ENCODE peak calls at places on chromosomes 5 and 9, in ten cellular contexts. K is left lung; P is aorta; T is psoas muscle; I is lower lobe of right lung; Y is heart left ventricle; C is DND-41; B is CD8-positive, alpha-beta T cell; M is RWPE2; Z is A549. D is an unnamed sample.

GRCh38 chr5:6568383-6568782 is 64.5 kb downstream of the NSUN2 start:
- ATAC-seq in M (no peak), Z (no peak), K (no peak), I (no peak), C (no peak), P (no peak), Y (peak), T (no peak), B (no peak), D (no peak)

GRCh38 chr9:81841326-81841725 is 86.9 kb upstream of the SPATA31D4 start:
- ATAC-seq in C (no peak), I (no peak), T (no peak), P (no peak), Z (no peak), M (no peak), B (no peak), Y (no peak), K (no peak), D (no peak)

GRCh38 chr5:663436-664342 is 29.5 kb downstream of the TPPP start:
- ATAC-seq in M (peak), P (no peak), K (peak), T (no peak), I (peak), C (peak), Y (no peak), B (no peak), Z (no peak), D (peak)

GRCh38 chr5:76499528-76500161 is 96.6 kb downstream of the IQGAP2 start:
- ATAC-seq in Z (no peak), I (no peak), Y (no peak), K (no peak), M (no peak), C (no peak), T (no peak), P (no peak), B (no peak), D (no peak)

GRCh38 chr5:52808316-52808901 is 20.7 kb downstream of the ITGA1 start:
- ATAC-seq in M (no peak), T (no peak), B (no peak), Y (no peak), P (no peak), K (peak), Z (no peak), C (no peak), I (no peak), D (no peak)

GRCh38 chr5:146158255-146158654 is 24.2 kb downstream of the LARS1 start:
- ATAC-seq in K (no peak), Y (no peak), M (no peak), Z (no peak), T (no peak), P (no peak), I (no peak), B (no peak), C (no peak), D (no peak)

GRCh38 chr5:76202182-76202581 is 119.0 kb downstream of the SV2C start:
- ATAC-seq in P (no peak), I (no peak), Z (no peak), M (no peak), B (no peak), T (no peak), C (no peak), K (no peak), Y (no peak), D (no peak)

GRCh38 chr5:1208743-1209551 is 7.6 kb downstream of the SLC6A19 start:
- ATAC-seq in C (no peak), Z (peak), B (no peak), Y (no peak), T (no peak), I (peak), K (peak), M (peak), P (peak), D (no peak)

GRCh38 chr9:100350188-100350587 is 2.6 kb downstream of the TEX10 start:
- ATAC-seq in P (no peak), Z (no peak), M (no peak), T (no peak), Y (no peak), B (no peak), C (no peak), K (no peak), I (no peak), D (no peak)

GRCh38 chr9:70159630-70160029 is 99.1 kb upstream of the SMC5 start:
- ATAC-seq in P (no peak), M (no peak), B (no peak), K (no peak), Y (no peak), Z (no peak), I (no peak), C (no peak), T (no peak), D (no peak)

GRCh38 chr5:72465601-72466563 is 41.3 kb downstream of the ZNF366 start:
- ATAC-seq in I (no peak), P (no peak), Y (no peak), K (no peak), T (peak), B (no peak), Z (no peak), M (no peak), C (no peak), D (no peak)

GRCh38 chr5:71631070-71631469 is 43.9 kb downstream of the MCCC2 start:
- ATAC-seq in P (no peak), Y (peak), C (no peak), I (no peak), T (no peak), K (no peak), Z (no peak), M (no peak), B (no peak), D (no peak)

GRCh38 chr5:885529-885928 is 7.1 kb downstream of the BRD9 start:
- ATAC-seq in M (no peak), T (no peak), B (no peak), Z (no peak), P (no peak), C (no peak), I (peak), Y (peak), K (peak), D (no peak)

GRCh38 chr9:130530932-130531331 is 48.4 kb upstream of the FUBP3 start:
- ATAC-seq in Z (no peak), C (no peak), Y (peak), P (no peak), K (no peak), M (peak), B (no peak), I (no peak), T (peak), D (peak)

GRCh38 chr5:67006152-67006848 is 190.3 kb downstream of the CD180 start:
- ATAC-seq in T (no peak), Z (no peak), K (no peak), P (no peak), B (no peak), I (no peak), C (no peak), M (no peak), Y (no peak), D (no peak)

GRCh38 chr5:170266570-170267379 is 30.8 kb downstream of the LCP2 start:
- ATAC-seq in Y (no peak), T (no peak), I (no peak), M (no peak), C (peak), K (no peak), B (peak), P (no peak), Z (peak), D (no peak)

GRCh38 chr9:1201262-1201661 is 151.1 kb downstream of the DMRT2 start:
- ATAC-seq in Z (no peak), T (no peak), C (no peak), I (no peak), P (no peak), Y (peak), M (no peak), B (no peak), K (no peak), D (no peak)

GRCh38 chr5:111454198-111454606 is 58.1 kb downstream of the STARD4 start:
- ATAC-seq in C (no peak), Y (no peak), Z (no peak), T (no peak), K (no peak), I (no peak), P (no peak), M (peak), B (no peak), D (no peak)

GRCh38 chr5:87951661-87952060 is 317.0 kb downstream of the TMEM161B start:
- ATAC-seq in Y (no peak), P (no peak), T (no peak), Z (no peak), I (no peak), B (no peak), K (no peak), C (no peak), M (no peak), D (no peak)

GRCh38 chr9:128152133-128152780 is 3.0 kb downstream of the LCN2 start:
- ATAC-seq in B (no peak), T (no peak), Y (no peak), P (no peak), Z (no peak), C (no peak), I (no peak), M (no peak), K (no peak), D (no peak)

GRCh38 chr5:90386099-90386710 is 23.4 kb downstream of the CETN3 start:
- ATAC-seq in M (no peak), Z (no peak), K (no peak), T (no peak), C (no peak), B (no peak), P (no peak), I (no peak), Y (no peak), D (no peak)

GRCh38 chr9:105531530-105531929 is 26.4 kb upstream of the FKTN start:
- ATAC-seq in Y (no peak), C (peak), I (no peak), T (no peak), P (no peak), B (no peak), K (no peak), M (no peak), Z (no peak), D (no peak)

GRCh38 chr5:38551020-38552017 is 5.1 kb downstream of the LIFR start:
- ATAC-seq in I (peak), Z (peak), K (peak), P (no peak), B (no peak), Y (no peak), C (peak), T (peak), M (peak), D (no peak)

GRCh38 chr9:127968717-127969383 is 11.9 kb downstream of the EEIG1 start:
- ATAC-seq in M (peak), C (no peak), Z (peak), P (no peak), T (peak), I (no peak), B (no peak), K (peak), Y (peak), D (peak)

GRCh38 chr9:93043122-93043521 is 15.4 kb upstream of the SUSD3 start:
- ATAC-seq in Z (no peak), M (no peak), I (peak), B (peak), K (no peak), T (no peak), P (peak), Y (no peak), C (no peak), D (no peak)

GRCh38 chr5:168987540-168988300 is 313.2 kb downstream of the SLIT3 start:
- ATAC-seq in Y (no peak), Z (peak), C (peak), T (peak), M (peak), K (peak), P (peak), I (peak), B (no peak), D (no peak)

GRCh38 chr9:23663125-23663524 is 162.9 kb downstream of the ELAVL2 start:
- ATAC-seq in B (no peak), C (no peak), Y (no peak), Z (no peak), I (no peak), P (no peak), T (no peak), K (no peak), M (no peak), D (no peak)

GRCh38 chr5:122221857-122222256 is 90.2 kb upstream of the SNCAIP start:
- ATAC-seq in P (peak), K (no peak), T (no peak), B (no peak), I (no peak), Z (no peak), M (peak), C (no peak), Y (peak), D (no peak)

GRCh38 chr5:95841914-95842812 is 19.6 kb upstream of the GLRX start:
- ATAC-seq in M (peak), Z (peak), Y (peak), C (no peak), K (peak), T (peak), I (peak), P (peak), B (no peak), D (peak)

GRCh38 chr5:139146809-139147742 is 51.1 kb downstream of the SIL1 start:
- ATAC-seq in Y (peak), T (no peak), I (no peak), K (no peak), C (peak), M (no peak), Z (no peak), B (no peak), P (peak), D (peak)

GRCh38 chr5:52560366-52560765 is 227.3 kb upstream of the ITGA1 start:
- ATAC-seq in Y (no peak), Z (no peak), I (no peak), B (no peak), K (peak), M (peak), T (no peak), P (no peak), C (peak), D (no peak)

GRCh38 chr5:127887282-127887681 is 184.1 kb downstream of the CCDC192 start:
- ATAC-seq in Z (no peak), M (peak), K (no peak), T (no peak), I (no peak), C (no peak), P (no peak), B (no peak), Y (no peak), D (no peak)

GRCh38 chr5:34564706-34565235 is 91.4 kb upstream of the RAI14 start:
- ATAC-seq in Z (peak), Y (peak), B (no peak), M (peak), K (peak), I (peak), P (peak), C (no peak), T (no peak), D (peak)

GRCh38 chr5:151708126-151708525 is 21.4 kb upstream of the SPARC start:
- ATAC-seq in Y (no peak), B (no peak), I (no peak), M (no peak), P (no peak), C (no peak), Z (no peak), T (no peak), K (no peak), D (no peak)
- H3K27ac ChIP-seq in Y (no peak), B (no peak), I (peak), M (no peak), P (no peak), C (no peak), Z (no peak), T (peak), K (no peak), D (no peak)

DNA sequence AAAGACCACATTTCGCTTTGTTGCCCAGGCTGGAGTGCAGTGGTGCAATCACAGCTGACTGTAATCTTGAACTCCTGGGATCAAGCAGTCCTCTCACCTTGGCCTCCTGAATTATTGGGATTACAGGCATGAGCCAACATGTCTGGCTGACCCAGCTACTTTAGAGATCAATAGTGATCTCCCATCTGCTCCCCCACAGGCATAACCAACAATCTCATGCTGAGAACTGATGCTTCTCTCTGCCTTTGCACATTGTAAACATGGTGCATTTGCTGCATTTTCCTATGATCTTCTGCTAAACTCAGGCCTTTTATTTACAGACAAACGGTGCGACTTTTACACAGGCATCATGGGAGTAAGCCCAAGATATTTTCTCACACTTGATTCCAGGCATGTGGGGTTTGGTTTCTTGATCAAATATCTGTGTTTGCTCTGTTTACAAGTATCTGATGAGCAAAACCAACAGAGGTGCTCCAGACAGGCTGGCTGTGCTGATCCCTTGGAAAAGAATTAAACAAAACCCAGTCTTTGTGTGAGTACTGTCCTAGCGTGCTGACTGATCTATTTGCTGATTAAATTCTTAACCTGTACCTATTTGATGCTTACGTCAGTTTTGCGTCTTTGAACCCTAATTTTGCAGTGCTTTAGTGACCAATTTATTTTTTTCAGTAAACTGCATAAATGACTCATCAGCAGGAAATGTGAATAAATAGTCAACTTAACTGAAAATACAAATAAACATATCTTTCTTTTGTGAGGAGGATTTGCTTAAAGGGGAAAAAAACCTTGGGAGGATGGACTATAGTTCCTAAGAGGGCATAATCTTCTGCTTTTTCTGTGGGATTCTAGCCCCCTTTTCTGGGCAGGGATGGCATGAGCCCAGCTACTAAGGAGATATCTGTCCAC is 191.7 kb upstream of the NR3C1 start:
- ATAC-seq in Z (peak), B (no peak), Y (no peak), K (peak), P (no peak), M (peak), T (no peak), C (no peak), I (no peak), D (no peak)
- H3K27ac ChIP-seq in Z (peak), B (no peak), Y (no peak), K (no peak), P (no peak), M (peak), T (no peak), C (peak), I (no peak), D (no peak)

DNA sequence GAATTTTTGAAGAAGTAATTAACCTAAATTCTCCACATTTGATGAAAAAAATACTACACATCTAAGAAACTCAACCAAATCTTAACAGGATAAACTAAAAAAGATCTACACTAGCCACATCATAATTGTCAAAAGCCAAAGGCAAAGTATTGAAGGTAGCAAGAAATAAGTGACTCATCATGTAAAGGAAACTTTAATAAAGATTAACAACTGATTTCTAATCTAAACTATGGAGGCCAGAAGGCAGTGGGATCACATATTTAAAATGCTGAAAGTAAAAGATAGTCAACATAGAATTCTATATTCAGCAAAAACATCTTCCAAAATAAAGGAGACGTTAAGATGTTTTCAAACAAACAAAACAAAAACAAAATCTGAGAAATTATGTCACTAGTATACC is 2002.9 kb downstream of the MAT2B start:
- ATAC-seq in C (no peak), T (no peak), P (no peak), M (no peak), Z (no peak), K (no peak), B (no peak), Y (no peak), I (no peak), D (no peak)
- H3K27ac ChIP-seq in C (no peak), T (no peak), P (no peak), M (no peak), Z (no peak), K (no peak), B (no peak), Y (no peak), I (no peak), D (no peak)

DNA sequence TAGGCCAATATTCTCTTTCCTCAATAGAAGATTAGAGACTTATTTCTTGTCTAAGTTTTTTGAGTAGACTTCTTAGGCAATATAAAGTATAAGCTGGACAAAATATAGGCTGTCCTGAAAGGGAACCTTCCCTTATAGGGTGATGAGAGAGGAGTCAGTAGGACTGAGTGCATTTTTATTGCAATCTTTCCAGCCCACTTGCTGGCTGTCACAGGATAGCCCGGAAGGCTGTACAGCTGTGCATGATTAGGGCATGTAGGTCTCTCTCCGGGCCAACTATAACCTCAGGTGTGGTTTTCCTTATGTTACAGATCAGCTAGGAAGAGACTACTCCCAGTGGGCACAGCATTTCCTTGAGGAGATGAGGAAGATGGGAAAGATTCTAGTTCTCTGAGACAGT is 159.8 kb upstream of the MEF2C start:
- ATAC-seq in B (no peak), M (no peak), K (no peak), Y (no peak), Z (no peak), P (no peak), I (no peak), T (no peak), C (no peak), D (no peak)
- H3K27ac ChIP-seq in B (no peak), M (no peak), K (no peak), Y (no peak), Z (no peak), P (no peak), I (no peak), T (no peak), C (no peak), D (no peak)

GRCh38 chr9:68738346-68738745 is 33.3 kb downstream of the PIP5K1B start:
- ATAC-seq in T (no peak), Z (no peak), B (no peak), C (no peak), I (no peak), P (no peak), K (no peak), M (no peak), Y (peak), D (no peak)
- H3K27ac ChIP-seq in T (no peak), Z (no peak), B (no peak), C (no peak), I (no peak), P (no peak), K (no peak), M (no peak), Y (peak), D (no peak)

GRCh38 chr9:16120727-16121126 is 567.9 kb downstream of the CCDC171 start:
- ATAC-seq in K (no peak), C (no peak), P (peak), M (no peak), Y (no peak), I (no peak), T (no peak), Z (no peak), B (no peak), D (no peak)
- H3K27ac ChIP-seq in K (no peak), C (no peak), P (no peak), M (peak), Y (no peak), I (no peak), T (no peak), Z (no peak), B (no peak), D (no peak)

GRCh38 chr9:6199596-6199995 is 16.0 kb upstream of the IL33 start:
- ATAC-seq in K (no peak), M (no peak), T (no peak), I (no peak), P (no peak), Z (no peak), C (no peak), Y (no peak), B (no peak), D (no peak)
- H3K27ac ChIP-seq in K (no peak), M (no peak), T (no peak), I (peak), P (no peak), Z (no peak), C (no peak), Y (no peak), B (no peak), D (no peak)

GRCh38 chr9:135355466-135356420 is 123.8 kb upstream of the PPP1R26 start:
- ATAC-seq in Z (no peak), B (no peak), C (no peak), T (no peak), I (no peak), P (no peak), Y (no peak), M (no peak), K (no peak), D (no peak)
- H3K27ac ChIP-seq in Z (no peak), B (no peak), C (no peak), T (no peak), I (no peak), P (no peak), Y (no peak), M (no peak), K (no peak), D (no peak)

GRCh38 chr9:21802418-21803000 is at the start of gene MTAP:
- ATAC-seq in P (peak), Y (peak), B (peak), C (peak), T (peak), K (peak), I (peak), M (peak), Z (peak), D (peak)
- H3K27ac ChIP-seq in P (peak), Y (peak), B (peak), C (peak), T (peak), K (peak), I (peak), M (peak), Z (peak), D (peak)

GRCh38 chr5:56301041-56301440 is 67.9 kb upstream of the ANKRD55 start:
- ATAC-seq in M (peak), C (no peak), K (no peak), P (no peak), Y (no peak), B (no peak), Z (peak), I (no peak), T (no peak), D (no peak)
- H3K27ac ChIP-seq in M (peak), C (no peak), K (no peak), P (no peak), Y (no peak), B (no peak), Z (peak), I (no peak), T (no peak), D (no peak)